ENCODE peak calls at places on chromosomes 5 and 9, in five cellular contexts. P is prostate gland, Y is osteocyte, U is WERI-Rb-1, G is uterus. L is an unnamed sample.

GRCh38 chr5:55509768-55510522 is 24.8 kb downstream of the PLPP1 start:
- DNase-seq in Y (no peak), G (no peak), U (no peak), P (no peak), L (no peak)

GRCh38 chr5:16550316-16550952 is 66.4 kb downstream of the RETREG1 start:
- DNase-seq in U (peak; percentile 71), Y (no peak), G (no peak), P (no peak), L (no peak)

GRCh38 chr5:150778517-150779396 is at the start of gene SMIM3:
- DNase-seq in G (peak; percentile 87), Y (peak; percentile 89), P (peak; percentile 73), U (peak; percentile 69), L (peak; percentile 87)

GRCh38 chr5:141725909-141726308 is 43.9 kb upstream of the ARAP3 start:
- DNase-seq in Y (no peak), G (no peak), U (no peak), P (no peak), L (no peak)

GRCh38 chr9:93260290-93261066 is 76.5 kb downstream of the WNK2 start:
- DNase-seq in G (no peak), Y (peak; percentile 75), U (no peak), P (no peak), L (no peak)

GRCh38 chr9:114134827-114135396 is 20.4 kb upstream of the COL27A1 start:
- DNase-seq in P (no peak), U (no peak), G (no peak), Y (no peak), L (no peak)

GRCh38 chr9:19229725-19230355 is 653 bp upstream of the DENND4C start:
- DNase-seq in P (no peak), U (peak; percentile 73), Y (peak; percentile 89), G (no peak), L (peak; percentile 85)

GRCh38 chr5:129367883-129368282 is 92.2 kb upstream of the ADAMTS19 start:
- DNase-seq in Y (no peak), P (no peak), U (no peak), G (no peak), L (no peak)

GRCh38 chr5:162248107-162248713 is 180.6 kb downstream of the GABRG2 start:
- DNase-seq in G (no peak), P (no peak), U (peak; percentile 52), Y (no peak), L (no peak)

GRCh38 chr5:91494447-91495001 is 111.4 kb upstream of the ARRDC3 start:
- DNase-seq in Y (no peak), P (no peak), G (no peak), U (no peak), L (no peak)

GRCh38 chr9:94586316-94586715 is 7.3 kb downstream of the FBP2 start:
- DNase-seq in U (no peak), G (no peak), P (no peak), Y (no peak), L (no peak)

GRCh38 chr5:6401410-6401809 is 23.1 kb upstream of the MED10 start:
- DNase-seq in U (no peak), P (no peak), G (no peak), Y (peak; percentile 60), L (no peak)

DNA sequence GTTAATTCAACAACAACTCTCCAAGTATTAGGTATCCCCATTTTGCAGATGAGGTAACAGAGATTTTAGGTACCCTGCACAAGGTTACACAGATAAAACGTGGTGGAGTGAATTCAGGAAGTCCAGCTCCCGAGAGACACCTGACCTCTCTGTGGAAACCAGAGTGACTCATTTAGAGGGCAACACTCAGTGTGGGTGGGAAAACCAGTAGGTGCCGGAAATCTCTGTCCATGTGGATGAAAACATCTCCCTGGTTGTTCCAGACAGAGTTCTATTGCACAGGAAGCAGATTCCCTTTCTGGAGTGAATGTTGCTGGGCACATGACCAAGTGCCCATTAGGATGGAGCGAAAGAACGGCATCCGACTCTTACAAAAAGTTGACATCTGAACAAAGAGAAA is 392.0 kb upstream of the WWC1 start:
- DNase-seq in U (no peak), G (no peak), Y (peak; percentile 27), P (no peak), L (no peak)
- TF ChIP-seq CTCF in U (no peak), G (no peak), Y (no peak), P (no peak), L (no peak)

GRCh38 chr5:71587709-71588532 is 781 bp downstream of the MCCC2 start:
- DNase-seq in P (no peak), U (peak; percentile 8), G (no peak), Y (peak; percentile 78), L (no peak)
- TF ChIP-seq CTCF in P (no peak), U (no peak), G (no peak), Y (no peak), L (no peak)

GRCh38 chr9:31542384-31543055 is 841.9 kb upstream of the ACO1 start:
- DNase-seq in G (no peak), U (peak; percentile 48), P (no peak), Y (no peak), L (no peak)
- TF ChIP-seq CTCF in G (no peak), U (peak; percentile 58), P (no peak), Y (peak; percentile 42), L (no peak)

GRCh38 chr5:41347569-41347968 is 134.2 kb upstream of the C6 start:
- DNase-seq in Y (no peak), U (no peak), G (no peak), P (no peak), L (no peak)
- TF ChIP-seq CTCF in Y (no peak), U (no peak), G (no peak), P (no peak), L (no peak)

GRCh38 chr5:138725885-138726457 is 27.3 kb upstream of the CTNNA1 start:
- DNase-seq in G (peak; percentile 45), P (no peak), Y (no peak), U (no peak), L (no peak)

GRCh38 chr5:138726848-138727247 is 26.4 kb upstream of the CTNNA1 start:
- DNase-seq in U (no peak), Y (no peak), P (no peak), G (no peak), L (no peak)

GRCh38 chr5:138724470-138725146 is 28.6 kb upstream of the CTNNA1 start:
- DNase-seq in Y (no peak), U (no peak), G (no peak), P (peak; percentile 19), L (no peak)

GRCh38 chr5:138722518-138722917 is 30.7 kb upstream of the CTNNA1 start:
- DNase-seq in U (peak; percentile 45), P (no peak), G (no peak), Y (no peak), L (no peak)

DNA sequence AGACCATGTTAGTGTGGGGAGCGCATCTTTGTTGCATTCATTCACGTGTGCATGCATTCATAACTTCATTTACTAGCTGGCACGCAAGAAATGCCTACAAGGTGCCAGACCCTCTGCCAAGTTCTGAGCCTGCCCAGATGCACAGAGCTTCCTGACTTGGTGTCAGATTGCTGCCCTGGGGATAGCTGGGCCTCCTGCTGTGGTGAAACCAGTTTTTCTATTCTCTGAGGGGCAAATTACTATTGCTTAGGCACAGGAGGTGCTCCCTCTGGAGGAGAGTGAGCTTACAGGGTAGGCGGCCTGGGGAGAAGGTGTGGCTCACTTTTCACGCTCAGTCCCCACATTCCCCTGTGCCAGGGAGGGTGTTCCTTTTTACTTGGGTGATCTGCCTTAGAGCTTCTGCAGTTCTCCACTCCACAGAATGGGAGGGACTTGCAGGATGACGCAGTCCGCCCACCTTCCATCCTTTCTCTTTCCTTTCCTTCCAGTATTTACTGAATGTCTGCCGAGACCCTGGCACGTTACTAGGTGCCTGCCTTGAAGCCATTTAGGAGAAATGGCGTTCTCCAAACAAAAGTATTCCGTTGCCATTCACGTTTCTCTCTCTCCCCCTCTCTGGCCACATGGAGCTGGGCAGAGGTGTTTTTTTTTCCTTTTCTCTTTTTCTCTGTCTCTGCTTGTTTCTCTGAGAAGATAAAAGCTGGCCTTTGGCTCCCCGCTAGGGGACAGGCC is 27.9 kb upstream of the CTNNA1 start:
- DNase-seq in U (peak; percentile 33), P (peak; percentile 93), Y (no peak), G (peak; percentile 49), L (peak; percentile 72)
- TF ChIP-seq CTCF in U (peak; percentile 42), P (peak; percentile 79), Y (peak; percentile 35), G (no peak), L (no peak)

DNA sequence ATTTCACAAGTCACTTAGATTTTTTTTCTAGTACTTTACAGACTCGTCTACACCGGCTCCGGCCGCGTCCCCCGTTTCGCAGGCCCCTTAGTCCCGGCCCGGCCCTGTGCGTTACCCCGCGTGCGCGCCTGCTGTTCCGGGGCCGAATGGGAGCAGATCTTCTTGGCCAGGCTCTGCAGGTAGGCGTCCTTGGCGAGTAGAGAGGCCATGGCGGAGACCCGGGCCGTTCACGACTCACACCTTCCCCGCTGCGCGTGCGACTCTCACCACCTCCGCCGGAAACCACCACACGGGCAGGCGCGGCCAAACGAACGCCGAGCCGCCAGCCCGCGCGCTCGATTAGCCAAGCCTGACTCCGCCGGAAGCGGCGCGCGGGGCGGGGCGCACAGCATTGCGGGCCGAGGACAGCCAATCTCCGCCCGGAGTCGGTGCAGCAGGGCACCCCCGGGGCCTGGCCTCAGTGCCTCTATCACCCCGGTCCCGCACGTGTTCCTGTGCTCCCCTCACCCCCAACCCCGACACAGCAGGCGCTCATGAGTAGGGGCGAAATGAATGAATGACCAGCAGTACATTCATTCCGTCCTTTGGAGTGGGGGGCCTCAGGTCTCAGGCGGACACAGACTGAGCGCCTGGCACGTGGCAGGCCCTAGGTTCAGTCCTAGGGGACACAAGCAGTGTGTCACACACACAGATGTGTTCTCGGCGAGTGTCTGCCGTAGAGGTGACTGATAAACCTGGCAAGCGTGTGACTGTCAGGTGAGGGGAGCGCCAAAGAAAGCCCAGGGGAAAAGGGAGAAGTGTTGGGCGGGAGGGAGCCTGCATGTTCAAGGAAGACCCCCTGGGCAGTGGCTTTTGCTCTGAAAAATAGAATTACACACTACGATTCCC is at the start of gene SURF6:
- DNase-seq in Y (peak; percentile 95), P (peak; percentile 88), U (peak; percentile 91), G (peak; percentile 86), L (peak; percentile 75)
- TF ChIP-seq CTCF in Y (no peak), P (peak; percentile 40), U (no peak), G (peak; percentile 53), L (no peak)

DNA sequence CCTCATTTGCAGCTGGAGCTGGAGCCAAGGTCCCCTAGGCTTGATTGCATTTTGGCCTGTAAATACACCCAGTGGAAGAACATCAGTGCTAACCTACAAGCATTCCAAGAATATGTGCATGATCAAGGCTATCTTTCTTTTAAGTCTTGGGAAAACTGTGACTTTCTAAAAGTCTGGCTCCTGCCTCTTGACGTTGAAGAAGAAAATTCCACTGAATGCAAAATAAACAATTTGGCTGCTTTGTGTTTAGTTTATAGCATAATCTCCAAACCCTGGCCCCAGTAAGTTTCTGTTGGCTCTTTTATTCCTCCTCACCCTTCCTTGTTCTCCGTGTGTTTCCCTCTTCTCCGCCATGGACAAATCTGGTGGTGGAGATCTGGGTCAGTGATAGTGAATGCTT is 109.3 kb upstream of the TLE1 start:
- DNase-seq in P (no peak), Y (peak; percentile 1), U (no peak), G (no peak), L (no peak)
- TF ChIP-seq CTCF in P (no peak), Y (no peak), U (no peak), G (no peak), L (no peak)

GRCh38 chr5:65799857-65800256 is 77.9 kb downstream of the NLN start:
- DNase-seq in G (no peak), U (no peak), P (no peak), Y (no peak), L (no peak)
- TF ChIP-seq CTCF in G (no peak), U (no peak), P (no peak), Y (no peak), L (no peak)